ENCODE peak calls at places on chromosomes 11 and 22, in four cellular contexts. U is A549, L is K562, R is HepG2. N is an unnamed sample.
A peak's percentile ranks its signal among the peaks of the same experiment; 100 is the strongest.

GRCh38 chr22:46454910-46455269 is 82.5 kb downstream of the CELSR1 start:
- DNase-seq in U (peak; percentile 41), L (no peak), R (no peak), N (no peak)

GRCh38 chr11:10072142-10072541 is 221.9 kb downstream of the SBF2 start:
- DNase-seq in U (no peak), L (no peak), R (no peak), N (no peak)

GRCh38 chr22:42816339-42816738 is 40.7 kb downstream of the ARFGAP3 start:
- DNase-seq in U (no peak), L (no peak), R (no peak), N (no peak)

GRCh38 chr11:102309621-102310541 is 7.4 kb upstream of the BIRC3 start:
- DNase-seq in U (peak; percentile 33), L (no peak), R (peak; percentile 18), N (peak; percentile 79)

GRCh38 chr11:47358731-47359051 is 6.2 kb upstream of the MYBPC3 start:
- DNase-seq in U (no peak), L (no peak), R (no peak), N (no peak)

GRCh38 chr11:70073881-70074371 is 4.2 kb upstream of the ANO1 start:
- DNase-seq in U (no peak), L (no peak), R (no peak), N (no peak)

GRCh38 chr11:121741954-121742361 is 289.2 kb upstream of the SORL1-AS1 start:
- DNase-seq in U (no peak), L (no peak), R (no peak), N (no peak)

GRCh38 chr11:44565746-44566558 is 489 bp downstream of the CD82 start:
- DNase-seq in U (no peak), L (no peak), R (no peak), N (no peak)

GRCh38 chr22:41367039-41367679 is 14.6 kb upstream of the TEF start:
- DNase-seq in U (peak; percentile 57), L (peak; percentile 96), R (peak; percentile 80), N (peak; percentile 42)

GRCh38 chr11:121654506-121655480 is 202.0 kb upstream of the SORL1-AS1 start:
- DNase-seq in U (no peak), L (no peak), R (peak; percentile 51), N (no peak)

GRCh38 chr22:46053563-46054090 is 76.7 kb upstream of the WNT7B start:
- DNase-seq in U (no peak), L (peak; percentile 29), R (no peak), N (no peak)

GRCh38 chr11:43784301-43784700 is 96.3 kb upstream of the ALKBH3 start:
- DNase-seq in U (no peak), L (peak; percentile 17), R (no peak), N (no peak)

GRCh38 chr11:113305440-113306336 is 8.7 kb upstream of the TTC12 start:
- DNase-seq in U (peak; percentile 49), L (peak; percentile 38), R (peak; percentile 32), N (peak; percentile 83)

GRCh38 chr11:103596323-103596722 is 440.1 kb upstream of the DDI1 start:
- DNase-seq in U (no peak), L (no peak), R (no peak), N (no peak)

GRCh38 chr22:19224557-19224956 is 46.0 kb upstream of the SLC25A1 start:
- DNase-seq in U (no peak), L (no peak), R (no peak), N (no peak)

GRCh38 chr22:18033204-18033998 is 9.0 kb upstream of the MICAL3 start:
- DNase-seq in U (no peak), L (no peak), R (no peak), N (no peak)

GRCh38 chr11:134438533-134438932 is 26.5 kb upstream of the B3GAT1 start:
- DNase-seq in U (no peak), L (no peak), R (no peak), N (no peak)

GRCh38 chr22:46079861-46080821 is 70.2 kb upstream of the PPARA start:
- DNase-seq in U (peak; percentile 93), L (no peak), R (no peak), N (peak; percentile 9)

GRCh38 chr11:61480936-61481335 is 27.6 kb upstream of the LRRC10B start:
- DNase-seq in U (peak; percentile 55), L (no peak), R (no peak), N (peak; percentile 87)

GRCh38 chr22:32564170-32565001 is 89.8 kb downstream of the FBXO7 start:
- DNase-seq in U (peak; percentile 45), L (no peak), R (no peak), N (no peak)

GRCh38 chr11:103842795-103843194 is 193.6 kb upstream of the DDI1 start:
- DNase-seq in U (no peak), L (no peak), R (no peak), N (no peak)

GRCh38 chr22:46854125-46854870 is 91.8 kb downstream of the TBC1D22A start:
- DNase-seq in U (no peak), L (peak; percentile 35), R (no peak), N (no peak)

GRCh38 chr11:67698247-67698646 is 23.8 kb upstream of the ALDH3B2 start:
- DNase-seq in U (peak; percentile 72), L (peak; percentile 41), R (peak; percentile 49), N (no peak)

GRCh38 chr22:47176573-47177333 is 414.3 kb downstream of the TBC1D22A start:
- DNase-seq in U (no peak), L (no peak), R (no peak), N (no peak)

GRCh38 chr11:66312549-66313320 is 4.1 kb downstream of the CD248 start:
- DNase-seq in U (peak; percentile 98), L (peak; percentile 98), R (peak; percentile 96), N (peak; percentile 100)
- TF ChIP-seq NR3C1 in U (no peak), L (no peak), R (no peak), N (no peak)

GRCh38 chr11:64750361-64751054 is 6.6 kb upstream of the RASGRP2 start:
- DNase-seq in U (no peak), L (no peak), R (no peak), N (no peak)

GRCh38 chr11:64751136-64751535 is 7.2 kb upstream of the RASGRP2 start:
- DNase-seq in U (no peak), L (no peak), R (no peak), N (no peak)

GRCh38 chr11:64752106-64752970 is 7.4 kb downstream of the PYGM start:
- DNase-seq in U (no peak), L (no peak), R (no peak), N (no peak)

GRCh38 chr11:64753019-64753379 is 6.8 kb downstream of the PYGM start:
- DNase-seq in U (no peak), L (no peak), R (no peak), N (no peak)

GRCh38 chr11:64751580-64751979 is 7.6 kb upstream of the RASGRP2 start:
- DNase-seq in U (no peak), L (no peak), R (no peak), N (no peak)
- TF ChIP-seq NR3C1 in U (no peak), L (no peak), R (no peak), N (no peak)

DNA sequence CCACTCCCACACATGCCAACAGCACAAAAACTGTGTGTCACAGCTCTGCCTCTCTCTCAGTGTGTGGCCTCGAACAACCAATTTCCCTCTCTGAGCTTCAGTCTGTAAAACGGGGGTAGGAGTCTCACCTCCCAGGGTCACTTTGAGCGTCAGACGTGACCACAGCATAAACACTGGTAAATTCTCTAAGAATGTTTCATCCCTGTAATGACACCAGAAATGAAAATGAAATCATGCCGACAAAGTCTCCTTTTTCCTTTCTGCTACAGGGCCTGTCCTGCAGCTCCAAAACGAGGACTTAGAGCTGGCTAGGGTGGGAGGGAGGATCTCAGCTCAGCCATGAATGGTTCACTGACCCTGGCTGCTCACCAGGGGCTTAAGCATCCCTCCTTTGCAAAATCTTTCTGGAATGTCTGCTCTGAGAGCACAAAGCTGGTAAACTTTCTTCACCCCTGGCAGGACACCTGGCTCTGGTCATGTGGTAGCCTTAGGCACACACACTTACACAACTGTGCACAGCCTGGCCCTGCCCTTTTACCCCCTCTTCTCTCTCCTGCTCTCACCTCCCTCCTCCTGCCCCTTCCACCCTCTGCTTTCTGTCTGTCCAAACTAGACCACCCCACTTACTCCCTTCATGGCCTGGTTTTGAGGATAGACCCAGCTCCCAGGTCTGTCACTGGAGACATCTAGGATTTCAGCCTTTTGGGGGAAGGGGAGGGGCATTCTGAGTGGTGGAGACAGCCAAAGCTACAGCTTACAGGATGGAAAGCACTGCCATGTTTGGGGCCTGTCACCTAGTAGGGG is 12.3 kb upstream of the TSKU start:
- DNase-seq in U (peak; percentile 98), L (no peak), R (peak; percentile 69), N (no peak)
- TF ChIP-seq NR3C1 in U (no peak), L (no peak), R (no peak), N (no peak)

GRCh38 chr22:39815882-39816395 is 77.6 kb downstream of the ENTHD1 start:
- DNase-seq in U (no peak), L (no peak), R (no peak), N (no peak)

GRCh38 chr22:39819429-39819828 is 74.1 kb downstream of the ENTHD1 start:
- DNase-seq in U (no peak), L (no peak), R (no peak), N (no peak)

GRCh38 chr22:39809772-39810557 is 83.6 kb downstream of the ENTHD1 start:
- DNase-seq in U (no peak), L (no peak), R (no peak), N (no peak)

GRCh38 chr22:39818050-39818449 is 75.5 kb downstream of the ENTHD1 start:
- DNase-seq in U (no peak), L (peak; percentile 17), R (no peak), N (no peak)

DNA sequence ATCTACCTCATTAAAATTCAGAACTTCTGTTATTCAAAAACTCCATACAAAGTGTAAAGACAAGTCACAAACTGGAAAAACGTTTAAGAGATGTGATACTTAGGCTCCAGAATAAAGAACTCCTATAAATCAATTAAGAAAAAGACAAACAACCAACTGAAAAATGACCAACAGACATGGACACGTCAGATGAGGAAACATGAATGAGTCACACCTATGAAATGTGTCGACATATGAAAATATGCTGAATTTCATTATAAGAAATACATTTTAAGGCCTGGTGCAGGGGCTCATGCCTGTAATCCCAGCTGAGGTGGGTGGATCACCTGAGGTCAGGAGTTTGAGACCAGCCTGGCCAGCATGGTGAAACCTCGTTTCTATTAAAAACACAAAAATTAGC is 78.7 kb downstream of the ENTHD1 start:
- DNase-seq in U (no peak), L (no peak), R (no peak), N (no peak)
- TF ChIP-seq NR3C1 in U (no peak), L (no peak), R (no peak), N (no peak)

DNA sequence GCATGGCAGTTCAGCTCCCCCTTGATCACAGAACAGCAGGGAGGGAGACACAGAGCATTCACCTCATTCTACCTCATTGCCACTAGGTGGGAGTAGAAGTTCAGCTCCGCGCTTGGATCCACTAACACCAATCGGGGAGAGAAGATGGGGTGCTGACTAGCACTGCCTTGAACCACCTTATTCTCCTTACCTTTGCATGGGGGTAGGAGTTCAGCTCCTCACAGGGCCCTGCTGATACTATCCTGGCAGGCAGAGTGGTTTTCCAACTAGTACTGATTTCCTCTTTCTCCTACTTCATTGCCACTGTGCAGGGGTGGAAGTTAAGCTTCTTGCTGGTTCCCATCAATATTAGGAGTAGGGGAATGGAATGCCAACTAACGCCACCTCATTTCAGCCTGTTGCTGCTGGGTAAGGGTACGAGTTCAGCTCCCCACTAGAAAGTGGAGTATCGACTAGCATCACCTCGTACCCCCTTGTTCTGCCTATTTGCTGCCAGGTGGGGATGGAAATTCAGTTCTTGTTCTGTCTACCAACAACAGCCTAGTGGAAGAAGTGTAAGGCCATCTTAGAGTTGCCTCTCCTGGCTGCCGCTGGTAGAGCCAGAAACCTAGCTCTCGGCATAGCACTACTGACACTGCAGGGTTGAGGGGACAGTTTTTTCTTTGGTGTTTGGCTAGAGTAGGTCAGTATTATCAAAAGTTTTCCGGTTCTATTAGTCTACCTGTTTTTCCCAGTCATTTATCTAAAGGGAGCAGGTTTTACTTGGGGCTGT is 550.9 kb upstream of the CCDC90B start:
- DNase-seq in U (peak; percentile 52), L (peak; percentile 34), R (peak; percentile 65), N (peak; percentile 56)
- TF ChIP-seq NR3C1 in U (no peak), L (no peak), R (no peak), N (no peak)